ENCODE peak calls at places on chromosomes 13 and 19, in nine cellular contexts. Q is A549, N is upper lobe of right lung, V is RWPE1, J is PC-9, P is psoas muscle, Z is epithelial cell of esophagus, G is tibial nerve, L is mesothelial cell of epicardium. S is an unnamed sample.

GRCh38 chr13:26075498-26075897 is 23.7 kb upstream of the SHISA2 start:
- DNase-seq in Q (no peak), N (no peak), V (no peak), J (no peak), P (no peak), Z (no peak), G (peak; percentile 18), L (no peak), S (no peak)

GRCh38 chr13:86572115-86572514 is 772.9 kb upstream of the SLITRK6 start:
- DNase-seq in Q (no peak), N (no peak), V (peak; percentile 41), J (no peak), P (no peak), Z (peak; percentile 72), G (no peak), L (no peak), S (no peak)

GRCh38 chr19:2015611-2015950 is at the start of gene BTBD2:
- DNase-seq in Q (peak; percentile 85), N (no peak), V (peak; percentile 59), J (no peak), P (peak; percentile 62), Z (peak; percentile 79), G (peak; percentile 52), L (no peak), S (no peak)

GRCh38 chr19:1567848-1568227 is 287 bp downstream of the MEX3D start:
- DNase-seq in Q (no peak), N (no peak), V (no peak), J (no peak), P (no peak), Z (no peak), G (no peak), L (no peak), S (no peak)

GRCh38 chr19:16035601-16036297 is 40.5 kb upstream of the TPM4 start:
- DNase-seq in Q (no peak), N (no peak), V (no peak), J (no peak), P (no peak), Z (no peak), G (no peak), L (no peak), S (no peak)

GRCh38 chr19:42229855-42230331 is 9.8 kb downstream of the ZNF526 start:
- DNase-seq in Q (peak; percentile 65), N (no peak), V (no peak), J (no peak), P (no peak), Z (no peak), G (no peak), L (no peak), S (no peak)

GRCh38 chr19:54420383-54421168 is 5.3 kb downstream of the TTYH1 start:
- DNase-seq in Q (peak; percentile 63), N (no peak), V (no peak), J (no peak), P (no peak), Z (no peak), G (no peak), L (no peak), S (no peak)

GRCh38 chr13:55563267-55563666 is 1577.5 kb upstream of the PRR20A start:
- DNase-seq in Q (no peak), N (no peak), V (no peak), J (no peak), P (no peak), Z (no peak), G (no peak), L (no peak), S (no peak)

GRCh38 chr13:107765724-107766436 is 449.5 kb downstream of the LIG4 start:
- DNase-seq in Q (no peak), N (no peak), V (no peak), J (no peak), P (no peak), Z (no peak), G (no peak), L (no peak), S (no peak)

GRCh38 chr19:9967326-9967725 is 31.0 kb upstream of the OLFM2 start:
- DNase-seq in Q (peak; percentile 14), N (no peak), V (no peak), J (no peak), P (no peak), Z (no peak), G (no peak), L (no peak), S (no peak)

GRCh38 chr19:4124638-4125037 is 716 bp upstream of the MAP2K2 start:
- DNase-seq in Q (no peak), N (no peak), V (no peak), J (no peak), P (no peak), Z (no peak), G (no peak), L (no peak), S (no peak)

GRCh38 chr13:57582032-57582431 is 49.5 kb upstream of the PCDH17 start:
- DNase-seq in Q (no peak), N (no peak), V (no peak), J (no peak), P (no peak), Z (no peak), G (no peak), L (no peak), S (no peak)

GRCh38 chr19:3095375-3096191 is 1.4 kb downstream of the GNA11 start:
- DNase-seq in Q (no peak), N (peak; percentile 70), V (peak; percentile 48), J (no peak), P (no peak), Z (peak; percentile 33), G (no peak), L (no peak), S (no peak)

GRCh38 chr13:35672611-35673010 is 196.1 kb upstream of the MAB21L1 start:
- DNase-seq in Q (no peak), N (no peak), V (no peak), J (no peak), P (no peak), Z (no peak), G (no peak), L (no peak), S (no peak)

GRCh38 chr13:74227476-74228158 is 93.4 kb upstream of the KLF12 start:
- DNase-seq in Q (no peak), N (no peak), V (no peak), J (no peak), P (no peak), Z (no peak), G (no peak), L (no peak), S (no peak)

GRCh38 chr13:112776971-112777370 is 87.1 kb downstream of the ATP11A start:
- DNase-seq in Q (no peak), N (no peak), V (no peak), J (no peak), P (no peak), Z (no peak), G (no peak), L (no peak), S (no peak)

GRCh38 chr13:36608474-36608873 is 65.3 kb upstream of the SERTM1 start:
- DNase-seq in Q (no peak), N (no peak), V (no peak), J (no peak), P (no peak), Z (no peak), G (no peak), L (no peak), S (no peak)

GRCh38 chr19:35509861-35510625 is 3.4 kb downstream of the DMKN start:
- DNase-seq in Q (peak; percentile 73), N (peak; percentile 94), V (peak; percentile 93), J (peak; percentile 95), P (peak; percentile 67), Z (peak; percentile 80), G (peak; percentile 66), L (peak; percentile 79), S (peak; percentile 76)

GRCh38 chr13:65540064-65540635 is 1690.0 kb downstream of the PCDH9 start:
- DNase-seq in Q (no peak), N (no peak), V (no peak), J (no peak), P (no peak), Z (peak; percentile 27), G (no peak), L (no peak), S (no peak)

GRCh38 chr13:80778302-80778701 is 437.4 kb upstream of the SPRY2 start:
- DNase-seq in Q (no peak), N (no peak), V (peak; percentile 16), J (no peak), P (no peak), Z (peak; percentile 95), G (no peak), L (no peak), S (no peak)

GRCh38 chr13:91347996-91348905 is 764 bp downstream of the MIR17HG start:
- DNase-seq in Q (peak; percentile 18), N (peak; percentile 83), V (peak; percentile 15), J (peak; percentile 25), P (peak; percentile 53), Z (peak; percentile 47), G (peak; percentile 27), L (peak; percentile 41), S (peak; percentile 74)

GRCh38 chr13:40549500-40550094 is 116.8 kb downstream of the FOXO1 start:
- DNase-seq in Q (no peak), N (no peak), V (no peak), J (no peak), P (peak; percentile 70), Z (no peak), G (no peak), L (no peak), S (no peak)

GRCh38 chr19:15180451-15181390 is 20.1 kb downstream of the NOTCH3 start:
- DNase-seq in Q (no peak), N (peak; percentile 87), V (no peak), J (no peak), P (no peak), Z (peak; percentile 37), G (no peak), L (no peak), S (no peak)

GRCh38 chr13:109784590-109785140 is 1.7 kb downstream of the IRS2 start:
- DNase-seq in Q (peak; percentile 79), N (peak; percentile 91), V (no peak), J (peak; percentile 81), P (peak; percentile 85), Z (peak; percentile 80), G (peak; percentile 64), L (peak; percentile 75), S (peak; percentile 69)
- TF ChIP-seq CTCF in Q (peak; percentile 64), N (peak; percentile 50), V (peak; percentile 83), J (no peak), P (peak; percentile 80), Z (peak; percentile 29), G (peak; percentile 91), L (peak; percentile 53), S (no peak)

GRCh38 chr19:49019242-49019932 is 2.5 kb upstream of the LHB start:
- DNase-seq in Q (peak; percentile 77), N (peak; percentile 94), V (peak; percentile 70), J (peak; percentile 89), P (peak; percentile 68), Z (peak; percentile 72), G (peak; percentile 25), L (no peak), S (peak; percentile 69)
- TF ChIP-seq CTCF in Q (peak; percentile 44), N (no peak), V (peak; percentile 31), J (no peak), P (no peak), Z (peak; percentile 23), G (no peak), L (peak; percentile 14), S (no peak)

GRCh38 chr13:27171830-27172494 is 351 bp upstream of the USP12 start:
- DNase-seq in Q (peak; percentile 85), N (peak; percentile 98), V (peak; percentile 86), J (peak; percentile 93), P (peak; percentile 95), Z (peak; percentile 92), G (peak; percentile 70), L (peak; percentile 81), S (peak; percentile 94)
- TF ChIP-seq CTCF in Q (no peak), N (peak; percentile 10), V (no peak), J (no peak), P (peak; percentile 18), Z (no peak), G (peak; percentile 24), L (no peak), S (no peak)

GRCh38 chr13:95784161-95784880 is 107.4 kb downstream of the DNAJC3 start:
- DNase-seq in Q (peak; percentile 43), N (no peak), V (peak; percentile 64), J (no peak), P (no peak), Z (peak; percentile 60), G (no peak), L (no peak), S (no peak)
- TF ChIP-seq CTCF in Q (no peak), N (no peak), V (no peak), J (no peak), P (no peak), Z (no peak), G (no peak), L (no peak), S (no peak)

S was measured in activated B cell treated with CpG ODN at 0.5 μM for 24 hours.